ENCODE peak calls at places on chromosomes 12 and 14, in ten cellular contexts. N is endodermal cell; D is Ammon's horn; C is neural progenitor cell; Q is RKO; T is GM13977; W is stimulated activated CD4-positive, alpha-beta T cell treated with anti-CD3 and anti-CD28 coated beads, TNF-alpha, amount 100 ng/mL, for 48 hours; Z is AG04449; S is ascending aorta; R is NAMALWA. A is an unnamed sample.

GRCh38 chr14:24960816-24961215 is 89.1 kb downstream of the STXBP6 start:
- DNase-seq in N (no peak), D (no peak), C (no peak), Q (no peak), T (no peak), W (no peak), Z (no peak), S (no peak), R (no peak), A (no peak)

GRCh38 chr12:26031814-26032213 is 73.3 kb downstream of the RASSF8 start:
- DNase-seq in N (no peak), D (no peak), C (no peak), Q (no peak), T (no peak), W (no peak), Z (no peak), S (no peak), R (no peak), A (no peak)

GRCh38 chr14:101006008-101006407 is 102.5 kb upstream of the RTL1 start:
- DNase-seq in N (no peak), D (peak; percentile 35), C (no peak), Q (no peak), T (peak; percentile 4), W (no peak), Z (no peak), S (no peak), R (no peak), A (peak; percentile 11)

GRCh38 chr12:49336645-49337584 is at the start of gene C1QL4:
- DNase-seq in N (peak; percentile 98), D (peak; percentile 67), C (peak; percentile 94), Q (no peak), T (peak; percentile 94), W (peak; percentile 82), Z (no peak), S (no peak), R (peak; percentile 82), A (peak; percentile 78)

GRCh38 chr12:50515587-50515986 is 10.8 kb downstream of the DIP2B start:
- DNase-seq in N (no peak), D (peak; percentile 59), C (no peak), Q (no peak), T (no peak), W (no peak), Z (no peak), S (no peak), R (no peak), A (no peak)

GRCh38 chr12:75087656-75088055 is 122.0 kb downstream of the KCNC2 start:
- DNase-seq in N (peak; percentile 43), D (no peak), C (peak; percentile 2), Q (peak; percentile 10), T (no peak), W (no peak), Z (no peak), S (no peak), R (peak; percentile 24), A (no peak)

GRCh38 chr14:77302926-77303325 is 17.8 kb downstream of the POMT2 start:
- DNase-seq in N (no peak), D (no peak), C (no peak), Q (peak; percentile 89), T (peak; percentile 35), W (peak; percentile 44), Z (no peak), S (no peak), R (no peak), A (no peak)

GRCh38 chr14:64244279-64244678 is 49.9 kb downstream of the ESR2 start:
- DNase-seq in N (no peak), D (no peak), C (no peak), Q (no peak), T (no peak), W (no peak), Z (no peak), S (no peak), R (no peak), A (peak; percentile 13)

GRCh38 chr12:120599672-120600537 is 18.7 kb upstream of the POP5 start:
- DNase-seq in N (peak; percentile 78), D (no peak), C (peak; percentile 53), Q (no peak), T (no peak), W (no peak), Z (no peak), S (no peak), R (no peak), A (no peak)

GRCh38 chr12:91331371-91331770 is 148.8 kb upstream of the DCN start:
- DNase-seq in N (no peak), D (no peak), C (no peak), Q (no peak), T (no peak), W (no peak), Z (no peak), S (no peak), R (no peak), A (no peak)

GRCh38 chr12:49680075-49680474 is 27.1 kb downstream of the FMNL3 start:
- DNase-seq in N (no peak), D (no peak), C (no peak), Q (no peak), T (no peak), W (no peak), Z (no peak), S (no peak), R (no peak), A (no peak)

GRCh38 chr14:32597771-32598170 is 268.7 kb downstream of the AKAP6 start:
- DNase-seq in N (no peak), D (no peak), C (no peak), Q (no peak), T (no peak), W (no peak), Z (no peak), S (no peak), R (no peak), A (no peak)

GRCh38 chr12:644818-645552 is 18.3 kb downstream of the NINJ2 start:
- DNase-seq in N (peak; percentile 29), D (no peak), C (no peak), Q (no peak), T (no peak), W (no peak), Z (no peak), S (no peak), R (no peak), A (no peak)

GRCh38 chr12:44972746-44973421 is 78.0 kb downstream of the DBX2 start:
- DNase-seq in N (peak; percentile 85), D (peak; percentile 25), C (peak; percentile 70), Q (peak; percentile 48), T (peak; percentile 17), W (no peak), Z (no peak), S (no peak), R (peak; percentile 70), A (no peak)

GRCh38 chr12:110284597-110284996 is 3.5 kb downstream of the ATP2A2 start:
- DNase-seq in N (no peak), D (no peak), C (no peak), Q (no peak), T (no peak), W (no peak), Z (no peak), S (no peak), R (no peak), A (no peak)

GRCh38 chr14:52025310-52025709 is 36.0 kb downstream of the RTRAF start:
- DNase-seq in N (no peak), D (no peak), C (no peak), Q (no peak), T (no peak), W (no peak), Z (peak; percentile 92), S (no peak), R (no peak), A (no peak)

GRCh38 chr14:23168246-23168645 is 15.2 kb downstream of the SLC7A8 start:
- DNase-seq in N (no peak), D (no peak), C (no peak), Q (no peak), T (no peak), W (no peak), Z (no peak), S (no peak), R (no peak), A (no peak)

GRCh38 chr14:56216631-56217379 is 98.6 kb downstream of the PELI2 start:
- DNase-seq in N (no peak), D (peak; percentile 84), C (no peak), Q (no peak), T (no peak), W (no peak), Z (no peak), S (no peak), R (peak; percentile 50), A (peak; percentile 66)

GRCh38 chr12:110001596-110001995 is 2.4 kb downstream of the ANKRD13A start:
- DNase-seq in N (no peak), D (no peak), C (no peak), Q (peak; percentile 98), T (no peak), W (no peak), Z (peak; percentile 61), S (no peak), R (no peak), A (no peak)

GRCh38 chr12:103821773-103822172 is 19.3 kb downstream of the NT5DC3 start:
- DNase-seq in N (no peak), D (no peak), C (no peak), Q (no peak), T (no peak), W (no peak), Z (no peak), S (no peak), R (no peak), A (no peak)

GRCh38 chr12:95262808-95263207 is 45.2 kb downstream of the VEZT start:
- DNase-seq in N (no peak), D (no peak), C (no peak), Q (no peak), T (no peak), W (no peak), Z (no peak), S (no peak), R (no peak), A (no peak)

A was measured in midbrain.